ENCODE peak calls at places on chromosomes 2 and 18, in five cellular contexts. T is neural progenitor cell, Z is GM23338, A is AG04450, Q is breast epithelium. L is an unnamed sample.

GRCh38 chr2:226792155-226792871 is 7.3 kb downstream of the IRS1 start:
- DNase-seq in T (no peak), Z (peak), A (no peak), Q (no peak), L (no peak)

GRCh38 chr2:121234791-121235190 is 50.2 kb downstream of the TFCP2L1 start:
- DNase-seq in T (no peak), Z (no peak), A (no peak), Q (no peak), L (no peak)

GRCh38 chr2:118102433-118103082 is 14.3 kb downstream of the INSIG2 start:
- DNase-seq in T (no peak), Z (no peak), A (no peak), Q (no peak), L (no peak)

GRCh38 chr2:23418056-23418455 is 33.1 kb downstream of the KLHL29 start:
- DNase-seq in T (no peak), Z (no peak), A (no peak), Q (no peak), L (no peak)

GRCh38 chr2:37561615-37562569 is 109.5 kb downstream of the CDC42EP3 start:
- DNase-seq in T (no peak), Z (peak), A (no peak), Q (no peak), L (peak)

GRCh38 chr2:38465789-38466127 is 88.7 kb upstream of the ATL2 start:
- DNase-seq in T (peak), Z (peak), A (no peak), Q (no peak), L (peak)

GRCh38 chr2:100924122-100924519 is 78.0 kb upstream of the RPL31 start:
- DNase-seq in T (no peak), Z (no peak), A (no peak), Q (no peak), L (no peak)

GRCh38 chr2:191922736-191923651 is 76.1 kb upstream of the CAVIN2 start:
- DNase-seq in T (no peak), Z (no peak), A (no peak), Q (no peak), L (no peak)

GRCh38 chr2:3144856-3145255 is 232.8 kb downstream of the EIPR1 start:
- DNase-seq in T (no peak), Z (no peak), A (no peak), Q (no peak), L (no peak)

GRCh38 chr2:237213325-237214040 is 127.8 kb downstream of the COPS8 start:
- DNase-seq in T (no peak), Z (peak), A (no peak), Q (no peak), L (peak)

GRCh38 chr2:102094917-102095316 is 47.6 kb upstream of the IL1R1 start:
- DNase-seq in T (no peak), Z (no peak), A (peak), Q (no peak), L (peak)

GRCh38 chr2:106882658-106883057 is 3.3 kb downstream of the ST6GAL2 start:
- DNase-seq in T (peak), Z (no peak), A (no peak), Q (no peak), L (peak)

GRCh38 chr2:7272180-7272579 is 355.0 kb downstream of the RNF144A start:
- DNase-seq in T (no peak), Z (no peak), A (no peak), Q (no peak), L (no peak)

GRCh38 chr2:25311866-25312575 is 29.7 kb downstream of the DNMT3A start:
- DNase-seq in T (no peak), Z (peak), A (no peak), Q (no peak), L (no peak)

GRCh38 chr18:1593091-1593490 is 688.4 kb downstream of the ADCYAP1 start:
- DNase-seq in T (no peak), Z (no peak), A (no peak), Q (no peak), L (no peak)

GRCh38 chr2:136067465-136067864 is 50.5 kb downstream of the CXCR4 start:
- DNase-seq in T (no peak), Z (no peak), A (no peak), Q (no peak), L (no peak)

GRCh38 chr18:13611058-13611615 is 115.2 kb downstream of the FAM210A start:
- DNase-seq in T (peak), Z (peak), A (no peak), Q (no peak), L (peak)

GRCh38 chr2:24382363-24383021 is 22.2 kb upstream of the ITSN2 start:
- DNase-seq in T (peak), Z (peak), A (peak), Q (no peak), L (peak)

GRCh38 chr2:85680707-85681353 is 12.8 kb upstream of the SFTPB start:
- DNase-seq in T (no peak), Z (no peak), A (no peak), Q (no peak), L (no peak)

GRCh38 chr18:40851014-40851429 is 1104.0 kb upstream of the PIK3C3 start:
- DNase-seq in T (no peak), Z (no peak), A (no peak), Q (no peak), L (no peak)

GRCh38 chr2:232898592-232899541 is 28.8 kb downstream of the SNORC start:
- DNase-seq in T (no peak), Z (no peak), A (peak), Q (no peak), L (peak)

GRCh38 chr2:143161982-143162837 is 33.0 kb downstream of the ARHGAP15 start:
- DNase-seq in T (peak), Z (peak), A (peak), Q (no peak), L (peak)

GRCh38 chr2:45382744-45383143 is 228.3 kb downstream of the SRBD1 start:
- DNase-seq in T (no peak), Z (no peak), A (peak), Q (no peak), L (peak)

GRCh38 chr2:232142049-232142448 is 180.5 kb downstream of the DIS3L2 start:
- DNase-seq in T (peak), Z (peak), A (no peak), Q (no peak), L (no peak)

GRCh38 chr2:188085421-188085820 is 206.3 kb upstream of the GULP1 start:
- DNase-seq in T (no peak), Z (no peak), A (no peak), Q (no peak), L (no peak)

GRCh38 chr18:32868424-32868823 is 95.6 kb upstream of the KLHL14 start:
- DNase-seq in T (no peak), Z (no peak), A (no peak), Q (no peak), L (no peak)

GRCh38 chr2:235951980-235952379 is 216.2 kb downstream of the GBX2 start:
- DNase-seq in T (no peak), Z (no peak), A (no peak), Q (no peak), L (no peak)

GRCh38 chr2:219176818-219177593 is at the start of gene CNPPD1:
- DNase-seq in T (peak), Z (peak), A (no peak), Q (peak), L (peak)

GRCh38 chr2:219175928-219176817 is 552 bp downstream of the CNPPD1 start:
- DNase-seq in T (peak), Z (no peak), A (no peak), Q (peak), L (peak)

GRCh38 chr2:219178377-219179175 is 501 bp downstream of the RETREG2 start:
- DNase-seq in T (peak), Z (peak), A (no peak), Q (peak), L (no peak)

GRCh38 chr2:219179601-219180465 is 1.8 kb downstream of the RETREG2 start:
- DNase-seq in T (no peak), Z (no peak), A (no peak), Q (no peak), L (no peak)

GRCh38 chr2:219177594-219178376 is at the start of gene RETREG2:
- DNase-seq in T (peak), Z (peak), A (peak), Q (peak), L (peak)
- TF ChIP-seq CTCF in T (peak), Z (no peak), A (peak), Q (peak), L (no peak)

GRCh38 chr2:73100956-73101355 is 11.8 kb downstream of the RAB11FIP5 start:
- DNase-seq in T (no peak), Z (no peak), A (no peak), Q (no peak), L (no peak)
- H3K4me3 ChIP-seq in T (no peak), Z (no peak), A (no peak), Q (no peak), L (no peak)

GRCh38 chr2:81903534-81903933 is 1599.0 kb upstream of the LRRTM1 start:
- DNase-seq in T (no peak), Z (no peak), A (no peak), Q (no peak), L (no peak)

GRCh38 chr2:81895620-81896245 is 1591.2 kb upstream of the LRRTM1 start:
- DNase-seq in T (no peak), Z (no peak), A (no peak), Q (no peak), L (no peak)

DNA sequence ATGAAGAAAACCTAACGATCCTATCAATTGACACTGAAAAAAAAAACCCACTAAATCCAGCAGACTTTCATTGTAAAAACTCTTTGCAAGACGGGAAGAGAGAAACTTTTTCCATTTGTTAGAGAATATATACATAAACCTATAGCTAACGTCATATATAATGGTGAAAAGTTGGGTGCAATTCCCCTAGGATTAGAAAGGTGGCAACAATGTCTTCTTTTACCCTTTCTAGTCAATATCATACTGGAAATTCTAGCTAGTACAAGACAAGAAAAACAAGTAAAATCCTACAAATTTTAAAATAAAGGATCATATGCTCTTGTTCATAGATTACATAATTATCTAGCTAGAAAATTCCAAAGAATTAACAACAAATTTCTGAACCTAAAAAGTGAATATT is 1596.5 kb upstream of the LRRTM1 start:
- DNase-seq in T (peak), Z (peak), A (no peak), Q (no peak), L (no peak)
- TF ChIP-seq CTCF in T (peak), Z (peak), A (peak), Q (no peak), L (no peak)

GRCh38 chr2:178193496-178193822 is 853 bp upstream of the OSBPL6 start:
- DNase-seq in T (no peak), Z (no peak), A (no peak), Q (peak), L (no peak)
- H3K4me3 ChIP-seq in T (peak), Z (peak), A (peak), Q (peak), L (peak)

DNA sequence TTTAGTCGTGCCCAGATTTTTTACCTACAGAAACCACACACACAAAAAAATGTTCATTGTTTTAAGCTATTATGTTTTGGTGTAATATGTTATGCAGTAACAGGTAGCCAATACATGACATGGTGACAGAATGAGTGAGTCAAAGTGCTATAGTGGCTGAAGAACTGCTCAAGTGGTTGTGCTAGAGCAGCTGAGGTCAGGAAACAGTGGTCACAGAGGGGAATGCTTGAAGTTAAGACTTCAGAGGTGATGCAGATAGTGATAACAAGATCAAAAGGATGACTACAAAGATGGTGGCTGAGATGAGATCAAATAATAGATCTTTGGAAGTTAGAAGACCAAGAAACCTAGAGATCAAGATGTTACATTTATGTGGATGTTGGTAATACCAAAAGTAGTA is 174.3 kb downstream of the KCNE4 start:
- DNase-seq in T (no peak), Z (no peak), A (no peak), Q (no peak), L (no peak)
- TF ChIP-seq CTCF in T (no peak), Z (no peak), A (no peak), Q (no peak), L (no peak)

GRCh38 chr18:34159691-34160185 is 65.0 kb downstream of the NOL4 start:
- DNase-seq in T (no peak), Z (no peak), A (no peak), Q (no peak), L (no peak)
- H3K4me3 ChIP-seq in T (peak), Z (peak), A (no peak), Q (no peak), L (peak)

DNA sequence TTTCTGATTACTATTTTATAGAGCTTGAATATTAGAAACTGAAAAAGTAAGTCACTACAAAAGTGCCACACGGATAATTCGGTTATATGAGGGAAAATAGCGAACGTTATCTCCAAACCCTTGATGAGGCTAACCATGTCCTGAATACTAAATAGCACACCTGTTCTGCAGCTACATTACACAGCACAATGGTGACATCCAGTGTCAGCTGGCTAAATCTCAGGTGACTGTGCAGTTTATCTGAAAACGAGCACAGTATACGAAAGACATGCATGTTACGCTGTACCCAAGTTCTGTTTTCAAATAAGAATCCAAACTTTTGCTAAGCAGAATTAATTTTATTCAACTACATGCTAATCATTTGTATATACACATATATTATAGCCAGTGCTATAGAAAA is 9.0 kb downstream of the CCDC68 start:
- DNase-seq in T (no peak), Z (no peak), A (no peak), Q (no peak), L (no peak)
- TF ChIP-seq CTCF in T (peak), Z (peak), A (no peak), Q (no peak), L (no peak)

DNA sequence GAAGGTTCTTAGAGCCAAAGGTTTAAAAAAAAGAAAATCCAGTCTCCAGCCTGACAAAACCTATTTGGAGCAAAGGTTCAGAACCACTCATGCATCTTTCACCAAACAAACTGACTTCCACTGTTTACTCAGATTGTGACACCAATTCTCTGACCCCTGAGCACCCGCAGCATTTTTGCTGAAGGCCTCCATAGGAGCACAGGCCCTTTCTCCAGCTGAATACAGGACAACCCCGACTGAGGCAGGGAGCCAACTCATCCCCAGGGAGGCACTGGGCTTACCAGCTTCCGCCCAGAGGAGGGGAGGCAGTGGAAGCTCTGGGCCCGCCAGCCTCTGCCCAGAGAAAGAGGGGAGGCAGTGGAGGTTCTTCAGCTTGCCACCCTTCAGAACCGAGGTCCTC is 51.0 kb upstream of the CNGA3 start:
- DNase-seq in T (no peak), Z (no peak), A (no peak), Q (no peak), L (no peak)
- H3K4me3 ChIP-seq in T (no peak), Z (no peak), A (no peak), Q (no peak), L (no peak)

GRCh38 chr2:205675861-205676516 is 6.3 kb upstream of the NRP2 start:
- DNase-seq in T (peak), Z (peak), A (no peak), Q (no peak), L (peak)
- TF ChIP-seq CTCF in T (peak), Z (peak), A (peak), Q (peak), L (peak)

GRCh38 chr2:239116456-239117246 is 268.8 kb downstream of the TWIST2 start:
- DNase-seq in T (no peak), Z (no peak), A (no peak), Q (no peak), L (no peak)
- H3K4me3 ChIP-seq in T (no peak), Z (no peak), A (no peak), Q (no peak), L (no peak)